ENCODE peak calls at places on chromosomes 6 and 20, in ten cellular contexts. K is BE2C, I is heart left ventricle, W is IMR-90, S is AG04449, N is uterus, R is coronary artery, Q is mucosa of descending colon, B is cardiac fibroblast, E is left lung. L is an unnamed sample.

GRCh38 chr20:3887870-3888614 is 1.1 kb upstream of the PANK2 start:
- DNase-seq in W (no peak), N (no peak), I (peak), S (no peak), E (no peak), R (no peak), B (peak), Q (no peak), K (no peak), L (no peak)

GRCh38 chr6:37056439-37057127 is 51.1 kb downstream of the FGD2 start:
- DNase-seq in I (no peak), B (no peak), E (peak), S (no peak), N (no peak), Q (peak), W (peak), K (no peak), R (no peak), L (no peak)

GRCh38 chr6:34305982-34306702 is 57.3 kb upstream of the SMIM29 start:
- DNase-seq in S (no peak), B (peak), W (peak), K (no peak), E (no peak), Q (no peak), I (peak), N (peak), R (no peak), L (peak)

GRCh38 chr6:35942355-35942754 is 21.5 kb upstream of the SRPK1 start:
- DNase-seq in Q (no peak), S (no peak), N (no peak), B (no peak), R (no peak), W (no peak), I (no peak), K (no peak), E (no peak), L (no peak)

GRCh38 chr6:116536216-116536621 is 9.3 kb downstream of the TRAPPC3L start:
- DNase-seq in I (no peak), E (no peak), S (no peak), K (peak), R (no peak), N (no peak), B (peak), W (peak), Q (no peak), L (peak)

GRCh38 chr20:12414446-12415274 is 497.0 kb downstream of the BTBD3 start:
- DNase-seq in S (no peak), Q (no peak), B (peak), K (peak), R (no peak), N (no peak), I (no peak), W (no peak), E (no peak), L (peak)

GRCh38 chr6:17472653-17473183 is 79.3 kb downstream of the CAP2 start:
- DNase-seq in I (no peak), K (no peak), E (no peak), N (no peak), S (no peak), W (peak), Q (no peak), R (no peak), B (no peak), L (no peak)

GRCh38 chr6:109874621-109875020 is 103.5 kb upstream of the GPR6 start:
- DNase-seq in K (no peak), E (no peak), R (no peak), S (no peak), B (no peak), W (no peak), I (no peak), N (no peak), Q (no peak), L (no peak)

GRCh38 chr6:8674088-8674487 is 238.7 kb upstream of the SLC35B3 start:
- DNase-seq in B (no peak), W (no peak), N (no peak), I (no peak), S (no peak), K (no peak), Q (no peak), E (no peak), R (no peak), L (no peak)

GRCh38 chr20:49901588-49901987 is 13.7 kb downstream of the SPATA2 start:
- DNase-seq in S (no peak), E (no peak), B (no peak), I (no peak), K (no peak), W (no peak), N (no peak), R (no peak), Q (no peak), L (no peak)

GRCh38 chr6:158188591-158188990 is 20.4 kb downstream of the GTF2H5 start:
- DNase-seq in Q (no peak), S (no peak), N (no peak), I (no peak), R (no peak), B (no peak), K (no peak), W (no peak), E (no peak), L (no peak)

GRCh38 chr6:142845624-142846458 is 99.1 kb downstream of the HIVEP2 start:
- DNase-seq in R (peak), S (no peak), N (peak), B (peak), E (peak), Q (peak), K (peak), W (peak), I (peak), L (peak)

GRCh38 chr6:53581161-53581560 is 36.3 kb upstream of the GCLC start:
- DNase-seq in E (no peak), I (no peak), N (peak), S (no peak), K (no peak), Q (no peak), W (peak), B (peak), R (no peak), L (peak)

GRCh38 chr6:26199057-26199772 is 112.0 kb downstream of the HFE start:
- DNase-seq in S (no peak), N (peak), W (peak), K (peak), B (peak), I (peak), Q (peak), E (peak), R (peak), L (peak)

GRCh38 chr20:56411759-56412472 is at the start of gene CASS4:
- DNase-seq in Q (no peak), I (no peak), N (no peak), K (no peak), E (no peak), R (no peak), S (peak), B (peak), W (peak), L (peak)

GRCh38 chr6:2771021-2771558 is 5.9 kb downstream of the WRNIP1 start:
- DNase-seq in N (no peak), R (no peak), E (no peak), K (peak), W (no peak), Q (no peak), B (no peak), S (no peak), I (no peak), L (no peak)

GRCh38 chr20:17625246-17626051 is 55.6 kb downstream of the DSTN start:
- DNase-seq in N (peak), B (no peak), I (peak), S (no peak), K (peak), R (no peak), W (no peak), Q (peak), E (peak), L (no peak)

GRCh38 chr6:37242429-37243052 is 15.0 kb upstream of the TBC1D22B start:
- DNase-seq in Q (no peak), N (peak), E (no peak), R (no peak), W (peak), I (peak), B (peak), K (no peak), S (peak), L (peak)

GRCh38 chr6:3247255-3248146 is 11.2 kb upstream of the PSMG4 start:
- DNase-seq in I (peak), Q (peak), K (peak), N (peak), B (peak), R (peak), W (peak), E (no peak), S (peak), L (peak)

GRCh38 chr20:62143976-62144825 is 632 bp downstream of the SS18L1 start:
- DNase-seq in W (peak), S (no peak), B (peak), I (peak), E (peak), K (peak), R (peak), Q (peak), N (peak), L (peak)

GRCh38 chr20:45157977-45158376 is 16.7 kb upstream of the PI3 start:
- DNase-seq in R (no peak), K (no peak), W (peak), B (peak), S (peak), Q (no peak), N (no peak), I (no peak), E (no peak), L (peak)

GRCh38 chr6:147234685-147235084 is 30.5 kb downstream of the STXBP5 start:
- DNase-seq in K (no peak), E (no peak), Q (no peak), B (no peak), I (no peak), R (no peak), W (no peak), S (no peak), N (no peak), L (no peak)

DNA sequence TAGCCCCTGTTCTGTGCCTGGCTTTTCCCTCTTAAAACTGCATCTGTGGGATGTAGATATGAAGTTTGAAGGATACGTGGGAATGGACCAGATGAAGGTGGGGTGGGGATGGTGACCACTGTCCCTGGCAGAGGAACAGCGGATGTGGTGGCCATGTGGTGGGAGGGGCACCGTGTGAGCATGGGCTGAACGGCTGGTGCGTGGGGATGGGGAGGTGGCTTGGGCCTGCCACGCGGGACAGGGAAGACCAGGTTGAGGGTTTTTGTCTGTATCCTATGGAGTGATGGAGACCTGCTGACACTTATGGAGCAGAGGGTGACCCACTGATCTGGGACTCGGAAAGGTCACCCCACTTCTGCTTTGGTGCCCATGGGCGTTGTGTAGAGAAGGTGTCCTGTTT is 19.2 kb downstream of the PHACTR3 start:
- DNase-seq in S (no peak), B (no peak), W (no peak), E (no peak), R (no peak), K (no peak), Q (no peak), N (no peak), I (no peak), L (no peak)
- TF ChIP-seq CTCF in S (no peak), B (no peak), W (no peak), E (no peak), R (no peak), K (no peak), Q (no peak), N (no peak), I (no peak), L (no peak)

DNA sequence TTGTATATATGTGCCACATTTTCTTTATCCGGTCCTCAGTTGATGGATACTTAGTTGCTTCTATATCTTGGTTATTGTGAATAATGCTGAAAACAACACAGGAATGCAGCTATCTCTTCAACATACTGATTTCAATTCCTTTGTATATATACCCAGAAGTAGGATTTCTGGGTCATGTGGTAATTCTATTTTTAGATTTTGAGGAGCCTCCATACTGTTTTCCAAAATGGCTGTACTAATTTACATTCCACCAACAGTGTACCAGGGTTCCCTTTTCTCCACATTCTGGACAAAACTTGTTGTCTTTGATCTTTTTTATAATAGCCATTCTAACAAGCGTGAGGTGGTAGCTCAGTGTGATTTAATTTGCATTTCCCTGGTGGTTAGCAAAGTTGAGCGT is 1.6 kb downstream of the SIRT5 start:
- DNase-seq in I (no peak), E (no peak), W (no peak), Q (no peak), N (no peak), B (no peak), K (no peak), R (no peak), S (no peak), L (no peak)
- H3K4me3 ChIP-seq in I (no peak), E (no peak), W (no peak), Q (no peak), N (no peak), B (no peak), K (no peak), R (no peak), S (no peak), L (no peak)

DNA sequence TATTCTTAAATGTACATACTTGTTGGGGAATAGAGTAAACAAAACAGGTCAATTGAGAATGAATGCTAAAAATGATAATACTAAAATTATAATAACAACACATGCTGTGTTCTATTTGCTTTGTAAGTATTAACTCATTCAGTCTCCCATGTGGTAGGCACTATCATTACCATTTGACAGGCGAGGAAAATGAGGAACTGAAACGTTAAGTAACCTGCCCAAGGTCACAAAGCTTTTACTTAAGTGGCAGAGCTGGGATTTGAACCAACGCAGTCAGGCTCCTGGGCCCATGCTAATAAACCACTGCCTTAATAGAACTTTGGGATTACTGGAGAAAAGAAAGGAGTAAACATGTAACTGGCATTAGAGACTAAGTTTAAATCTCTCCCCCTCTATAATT is 3.8 kb downstream of the NSFL1C start:
- DNase-seq in S (no peak), K (no peak), N (no peak), Q (no peak), E (no peak), I (no peak), W (no peak), B (no peak), R (no peak), L (no peak)
- TF ChIP-seq CTCF in S (no peak), K (no peak), N (no peak), Q (no peak), E (no peak), I (no peak), W (no peak), B (no peak), R (no peak), L (no peak)

GRCh38 chr6:104601008-104601745 is 258.5 kb downstream of the HACE1 start:
- DNase-seq in W (no peak), E (no peak), K (peak), S (no peak), Q (no peak), N (no peak), I (no peak), R (no peak), B (peak), L (peak)

GRCh38 chr6:104603108-104603745 is 256.5 kb downstream of the HACE1 start:
- DNase-seq in R (no peak), S (no peak), E (no peak), N (no peak), I (no peak), Q (no peak), K (no peak), B (no peak), W (no peak), L (no peak)

GRCh38 chr6:104599821-104600658 is 259.7 kb downstream of the HACE1 start:
- DNase-seq in K (peak), N (no peak), I (no peak), S (no peak), B (peak), Q (no peak), R (no peak), E (no peak), W (no peak), L (no peak)

GRCh38 chr6:104600659-104600971 is 259.1 kb downstream of the HACE1 start:
- DNase-seq in B (no peak), Q (no peak), R (no peak), N (no peak), E (no peak), K (peak), I (no peak), W (no peak), S (no peak), L (no peak)

DNA sequence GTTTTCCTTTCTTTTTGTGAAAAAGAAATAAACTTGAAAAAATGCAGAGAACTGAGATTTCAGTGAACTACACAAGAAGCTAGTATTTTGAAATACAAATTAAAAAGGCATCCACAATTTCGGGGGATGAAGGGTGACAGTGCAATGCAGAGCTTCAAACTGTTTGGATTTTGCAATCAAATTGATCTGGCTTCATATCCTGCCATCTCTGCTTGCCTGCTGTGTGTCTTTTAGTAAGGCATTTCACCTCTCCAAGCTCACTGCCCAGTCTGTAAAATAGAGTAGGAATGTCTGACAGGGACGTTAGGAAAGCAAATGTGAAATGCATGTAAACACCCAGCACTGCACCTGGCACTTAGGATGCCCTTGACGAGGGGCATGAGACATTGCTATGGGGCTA is 258.0 kb downstream of the HACE1 start:
- DNase-seq in I (no peak), N (no peak), K (no peak), B (no peak), E (no peak), Q (no peak), S (no peak), R (no peak), W (no peak), L (peak)
- H3K4me3 ChIP-seq in I (no peak), N (no peak), K (peak), B (no peak), E (no peak), Q (no peak), S (no peak), R (peak), W (no peak), L (no peak)

DNA sequence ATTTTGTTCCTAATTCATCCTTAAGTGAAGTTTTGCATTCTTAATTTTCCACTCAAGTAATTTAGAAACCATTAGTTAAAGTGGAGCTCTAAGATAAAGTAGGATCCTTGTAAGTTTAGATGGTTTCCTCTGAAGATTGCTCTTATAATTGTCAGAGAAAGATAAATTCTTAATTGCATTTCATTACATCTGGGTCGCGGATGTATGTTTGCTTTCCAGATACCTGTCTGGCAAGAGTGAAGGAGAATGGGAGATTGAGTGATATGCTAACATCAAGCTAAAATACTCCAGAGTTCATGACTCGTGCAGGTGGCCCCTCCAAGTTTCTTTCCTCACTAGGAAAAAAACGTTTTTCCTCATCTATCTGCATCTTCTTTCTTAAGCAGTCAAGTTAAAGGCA is 361.8 kb downstream of the DOK5 start:
- DNase-seq in N (no peak), S (no peak), E (no peak), B (no peak), W (no peak), K (no peak), R (no peak), Q (no peak), I (no peak), L (no peak)
- TF ChIP-seq CTCF in N (no peak), S (no peak), E (no peak), B (no peak), W (no peak), K (no peak), R (no peak), Q (no peak), I (no peak), L (no peak)

GRCh38 chr20:7937328-7937727 is 2.9 kb downstream of the HAO1 start:
- DNase-seq in N (no peak), S (no peak), W (no peak), I (no peak), R (no peak), Q (no peak), B (no peak), K (no peak), E (no peak), L (no peak)
- H3K4me3 ChIP-seq in N (no peak), S (no peak), W (no peak), I (no peak), R (no peak), Q (no peak), B (no peak), K (no peak), E (no peak), L (no peak)

DNA sequence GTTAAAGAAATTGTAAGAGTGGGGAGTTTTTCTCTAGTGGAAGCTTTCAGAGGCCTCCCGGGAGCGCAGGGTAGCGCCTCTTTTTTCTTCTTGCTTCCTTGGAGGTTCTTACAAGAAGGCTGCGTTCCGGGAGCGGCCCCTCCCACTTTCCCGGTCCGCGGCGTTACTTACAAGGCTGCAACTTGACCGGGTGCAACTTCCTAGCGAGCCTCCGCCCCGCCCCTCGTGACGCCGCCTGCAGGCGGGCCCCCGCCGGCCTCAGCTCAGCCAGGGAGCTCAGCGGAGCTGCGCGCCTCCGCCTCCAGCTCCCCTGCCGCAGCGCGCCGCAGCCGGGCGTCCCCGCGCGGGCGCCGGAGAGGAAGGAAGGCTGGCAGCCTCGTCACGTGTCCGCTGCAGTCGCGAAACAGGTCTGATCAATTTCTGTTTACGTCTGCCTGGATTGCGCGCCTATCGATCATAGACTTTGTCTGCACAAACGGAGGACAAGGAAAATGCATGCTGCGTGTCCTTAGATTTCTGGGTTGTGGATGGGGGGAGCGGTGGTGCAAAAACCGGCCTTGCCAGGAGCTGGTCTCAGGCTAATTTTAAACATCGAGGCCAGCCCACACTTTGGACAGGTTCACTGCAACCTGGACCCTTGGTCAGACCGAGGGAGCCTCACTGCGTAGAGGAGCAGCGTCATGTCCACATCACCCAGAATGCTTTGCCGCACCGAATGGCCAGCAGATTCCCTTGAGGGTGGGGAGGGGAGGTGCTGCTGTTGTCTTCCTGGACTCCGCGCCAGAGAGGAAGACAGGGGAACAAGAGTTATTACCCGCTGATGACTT is at the start of the genes FAM217B and PPP1R3D:
- DNase-seq in R (peak), Q (peak), I (peak), S (peak), B (peak), N (peak), E (peak), K (peak), W (peak), L (peak)
- TF ChIP-seq CTCF in R (no peak), Q (peak), I (peak), S (peak), B (no peak), N (peak), E (no peak), K (no peak), W (peak), L (no peak)

GRCh38 chr6:104312851-104313250 is 546.9 kb downstream of the HACE1 start:
- DNase-seq in Q (no peak), S (no peak), W (no peak), I (no peak), B (no peak), N (no peak), E (no peak), K (no peak), R (no peak), L (no peak)
- H3K4me3 ChIP-seq in Q (no peak), S (no peak), W (no peak), I (no peak), B (no peak), N (no peak), E (no peak), K (no peak), R (no peak), L (no peak)

L was measured in choroid plexus epithelial cell.